ENCODE peak calls at places on chromosomes 5 and 9, in five cellular contexts. One of them, this sample, is unnamed.

GRCh38 chr9:114317665-114318357 is 5.1 kb upstream of the ORM1 start:
- DNase-seq in GM23248: peak
- DNase-seq in CD8-positive, alpha-beta memory T cell: no peak
- DNase-seq in GM03348: peak
- DNase-seq in cardiac fibroblast: peak
- DNase-seq in this sample: no peak

GRCh38 chr9:35733109-35733541 is 659 bp downstream of the CREB3 start:
- DNase-seq in CD8-positive, alpha-beta memory T cell: peak
- DNase-seq in GM23248: peak
- DNase-seq in GM03348: peak
- DNase-seq in cardiac fibroblast: peak
- DNase-seq in this sample: peak

GRCh38 chr5:98428806-98429205 is 344.7 kb upstream of the RGMB start:
- DNase-seq in CD8-positive, alpha-beta memory T cell: no peak
- DNase-seq in GM23248: peak
- DNase-seq in GM03348: no peak
- DNase-seq in cardiac fibroblast: peak
- DNase-seq in this sample: peak

GRCh38 chr9:137492464-137493162 is 33.5 kb upstream of the NSMF start:
- DNase-seq in cardiac fibroblast: no peak
- DNase-seq in CD8-positive, alpha-beta memory T cell: no peak
- DNase-seq in GM03348: no peak
- DNase-seq in GM23248: peak
- DNase-seq in this sample: no peak

GRCh38 chr5:140569197-140569596 is 4.6 kb downstream of the SLC35A4 start:
- DNase-seq in cardiac fibroblast: no peak
- DNase-seq in CD8-positive, alpha-beta memory T cell: no peak
- DNase-seq in GM23248: no peak
- DNase-seq in GM03348: no peak
- DNase-seq in this sample: no peak

GRCh38 chr5:113663879-113664278 is 150.4 kb downstream of the YTHDC2 start:
- DNase-seq in CD8-positive, alpha-beta memory T cell: no peak
- DNase-seq in GM03348: peak
- DNase-seq in cardiac fibroblast: peak
- DNase-seq in GM23248: peak
- DNase-seq in this sample: peak

GRCh38 chr5:89120719-89121118 is 237.7 kb upstream of the MEF2C start:
- DNase-seq in GM03348: peak
- DNase-seq in cardiac fibroblast: peak
- DNase-seq in CD8-positive, alpha-beta memory T cell: no peak
- DNase-seq in GM23248: peak
- DNase-seq in this sample: no peak

GRCh38 chr9:93956183-93956784 is 1.1 kb upstream of the BARX1 start:
- DNase-seq in GM03348: no peak
- DNase-seq in CD8-positive, alpha-beta memory T cell: no peak
- DNase-seq in cardiac fibroblast: no peak
- DNase-seq in GM23248: no peak
- DNase-seq in this sample: no peak

GRCh38 chr9:97710356-97711222 is 13.4 kb upstream of the XPA start:
- DNase-seq in CD8-positive, alpha-beta memory T cell: peak
- DNase-seq in GM03348: peak
- DNase-seq in GM23248: peak
- DNase-seq in cardiac fibroblast: peak
- DNase-seq in this sample: peak

GRCh38 chr9:85377751-85378289 is 363.9 kb downstream of the AGTPBP1 start:
- DNase-seq in GM03348: no peak
- DNase-seq in GM23248: no peak
- DNase-seq in cardiac fibroblast: no peak
- DNase-seq in CD8-positive, alpha-beta memory T cell: no peak
- DNase-seq in this sample: no peak

GRCh38 chr9:12876872-12877271 is 102.1 kb downstream of the LURAP1L start:
- DNase-seq in GM03348: no peak
- DNase-seq in cardiac fibroblast: peak
- DNase-seq in GM23248: no peak
- DNase-seq in CD8-positive, alpha-beta memory T cell: no peak
- DNase-seq in this sample: no peak

GRCh38 chr9:122125891-122126331 is 32.8 kb upstream of the TTLL11 start:
- DNase-seq in GM03348: peak
- DNase-seq in cardiac fibroblast: peak
- DNase-seq in GM23248: peak
- DNase-seq in CD8-positive, alpha-beta memory T cell: no peak
- DNase-seq in this sample: peak